ENCODE peak calls at places on chromosomes 16 and 17, in six cellular contexts. T is heart left ventricle, A is psoas muscle, O is stomach, H is left ventricle myocardium inferior, P is fibroblast of villous mesenchyme. K is an unnamed sample.

GRCh38 chr16:22216191-22216831 is 10.2 kb downstream of the EEF2K start:
- DNase-seq in O (no peak), H (no peak), A (no peak), P (peak), T (no peak), K (no peak)

GRCh38 chr16:72637306-72637705 is 410.6 kb downstream of the ZFHX3 start:
- DNase-seq in T (no peak), O (no peak), A (no peak), H (no peak), P (peak), K (no peak)

GRCh38 chr17:48459070-48459469 is 29.1 kb upstream of the SKAP1 start:
- DNase-seq in P (no peak), O (no peak), T (no peak), H (no peak), A (no peak), K (no peak)

GRCh38 chr17:35052780-35053179 is 10.7 kb downstream of the RFFL start:
- DNase-seq in T (no peak), H (no peak), P (no peak), A (no peak), O (no peak), K (no peak)

GRCh38 chr16:85137323-85138072 is 25.2 kb upstream of the CIBAR2 start:
- DNase-seq in P (peak), H (peak), A (peak), O (peak), T (peak), K (peak)

GRCh38 chr17:4329838-4330237 is 36.6 kb downstream of the UBE2G1 start:
- DNase-seq in T (no peak), O (no peak), A (no peak), P (peak), H (no peak), K (no peak)

GRCh38 chr17:80824549-80825470 is 166.8 kb upstream of the CHMP6 start:
- DNase-seq in O (no peak), H (no peak), P (no peak), T (no peak), A (peak), K (no peak)

GRCh38 chr16:48013476-48013875 is 142.3 kb downstream of the ABCC12 start:
- DNase-seq in P (no peak), H (no peak), O (no peak), A (no peak), T (no peak), K (no peak)

GRCh38 chr16:85662036-85662812 is 26.5 kb downstream of the GINS2 start:
- DNase-seq in A (no peak), O (no peak), T (peak), P (no peak), H (no peak), K (no peak)

GRCh38 chr16:72969146-72969545 is 78.8 kb downstream of the ZFHX3 start:
- DNase-seq in P (no peak), O (no peak), T (no peak), H (no peak), A (no peak), K (no peak)

GRCh38 chr17:31467502-31468256 is 76.2 kb downstream of the RAB11FIP4 start:
- DNase-seq in A (no peak), T (no peak), O (peak), H (peak), P (no peak), K (no peak)

GRCh38 chr17:1186214-1186820 is 6.5 kb upstream of the ABR start:
- DNase-seq in O (no peak), P (no peak), H (no peak), A (no peak), T (no peak), K (no peak)

GRCh38 chr17:1182831-1183578 is 3.2 kb upstream of the ABR start:
- DNase-seq in P (no peak), H (no peak), T (no peak), A (no peak), O (no peak), K (no peak)

GRCh38 chr17:1181769-1182137 is 2.0 kb upstream of the ABR start:
- DNase-seq in H (no peak), T (no peak), O (no peak), A (no peak), P (peak), K (no peak)

GRCh38 chr17:1188812-1189211 is 9.0 kb upstream of the ABR start:
- DNase-seq in H (peak), P (peak), A (peak), O (peak), T (peak), K (no peak)

GRCh38 chr17:1186923-1187771 is 7.4 kb upstream of the ABR start:
- DNase-seq in O (peak), T (peak), P (peak), H (peak), A (peak), K (peak)
- TF ChIP-seq CTCF in O (peak), T (peak), P (peak), H (peak), A (peak), K (peak)

DNA sequence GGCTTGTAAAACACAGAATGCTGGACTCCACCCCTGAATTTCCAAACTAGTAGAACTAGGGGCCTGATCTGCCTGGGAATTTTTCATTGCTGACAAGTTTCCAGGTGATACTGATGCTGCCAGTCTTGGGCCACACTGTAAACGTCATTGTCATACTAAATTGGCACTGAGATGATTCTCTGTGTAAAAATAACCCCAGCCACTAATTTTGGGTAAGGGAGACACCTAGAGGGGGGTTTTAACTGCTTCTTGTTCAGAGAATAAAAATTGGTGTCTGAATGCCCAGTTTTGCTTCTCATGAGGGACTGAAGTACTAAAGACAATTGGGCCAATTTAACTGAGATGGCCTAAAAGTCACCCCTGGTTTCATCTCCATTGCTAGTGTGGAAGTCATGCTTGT is 5.0 kb upstream of the CDH13 start:
- DNase-seq in O (no peak), P (no peak), T (no peak), A (no peak), H (no peak), K (no peak)
- TF ChIP-seq CTCF in O (no peak), P (peak), T (peak), A (no peak), H (peak), K (no peak)

GRCh38 chr16:56789360-56789759 is 59.4 kb downstream of the NUP93 start:
- DNase-seq in O (peak), H (no peak), P (peak), T (peak), A (no peak), K (no peak)
- TF ChIP-seq CTCF in O (peak), H (peak), P (peak), T (peak), A (peak), K (no peak)

DNA sequence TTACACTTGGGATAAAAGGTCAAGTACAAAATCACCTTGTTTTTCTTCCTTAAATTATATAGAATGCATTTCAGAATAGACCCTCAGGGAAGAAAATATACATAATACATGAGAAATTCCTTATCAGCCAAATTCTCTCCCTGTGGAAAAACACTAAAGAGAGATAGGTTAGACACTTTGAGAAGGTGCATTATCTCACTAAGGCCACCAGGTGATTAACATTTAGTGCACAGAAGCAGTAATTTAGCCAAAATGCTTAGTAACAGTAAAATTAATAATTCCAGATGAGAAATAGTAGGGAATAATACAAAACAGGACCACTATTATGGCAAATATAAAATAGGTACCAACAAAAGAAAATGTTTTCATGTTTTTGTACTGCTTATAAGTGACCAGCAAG is 185.3 kb upstream of the C17orf78 start:
- DNase-seq in P (no peak), T (no peak), H (no peak), O (no peak), A (no peak), K (no peak)
- TF ChIP-seq CTCF in P (peak), T (no peak), H (no peak), O (no peak), A (no peak), K (peak)

GRCh38 chr16:74724820-74725549 is 24.3 kb upstream of the MLKL start:
- DNase-seq in H (no peak), O (no peak), P (no peak), A (peak), T (no peak), K (no peak)
- TF ChIP-seq CTCF in H (no peak), O (no peak), P (no peak), A (no peak), T (no peak), K (no peak)

GRCh38 chr16:66278604-66279262 is 87.8 kb upstream of the CDH5 start:
- DNase-seq in A (no peak), P (no peak), O (no peak), H (no peak), T (no peak), K (no peak)
- TF ChIP-seq CTCF in A (no peak), P (no peak), O (no peak), H (no peak), T (no peak), K (no peak)

GRCh38 chr16:83269541-83269940 is 538.2 kb upstream of the HSBP1 start:
- DNase-seq in O (no peak), H (no peak), T (no peak), A (no peak), P (no peak), K (no peak)

GRCh38 chr16:83272201-83272600 is 535.6 kb upstream of the HSBP1 start:
- DNase-seq in H (no peak), P (no peak), T (no peak), O (no peak), A (no peak), K (no peak)

GRCh38 chr16:83271123-83271522 is 536.7 kb upstream of the HSBP1 start:
- DNase-seq in A (no peak), T (no peak), P (no peak), H (no peak), O (no peak), K (no peak)

GRCh38 chr16:83270640-83271039 is 537.1 kb upstream of the HSBP1 start:
- DNase-seq in A (no peak), O (no peak), H (no peak), P (no peak), T (no peak), K (no peak)

DNA sequence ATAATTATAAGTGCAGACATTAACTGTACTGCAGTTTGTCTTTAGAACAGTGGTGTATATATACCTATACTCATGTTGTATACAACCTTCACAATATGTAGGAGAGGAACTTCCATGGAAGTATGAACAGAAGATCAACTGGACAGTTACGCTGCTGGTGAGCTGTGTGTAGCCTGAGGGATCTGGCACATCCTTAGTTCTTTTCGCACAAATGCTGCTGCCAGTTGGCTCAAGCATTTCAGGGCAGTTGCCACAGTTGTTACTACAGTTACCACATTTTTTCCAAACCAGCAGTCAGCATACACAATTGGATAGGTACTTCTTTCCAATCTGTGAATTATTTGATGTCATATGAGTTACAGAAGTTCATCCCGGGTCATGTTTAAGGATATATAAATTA is 539.6 kb upstream of the HSBP1 start:
- DNase-seq in H (no peak), A (no peak), P (no peak), T (no peak), O (no peak), K (no peak)
- TF ChIP-seq CTCF in H (no peak), A (no peak), P (no peak), T (no peak), O (no peak), K (no peak)

DNA sequence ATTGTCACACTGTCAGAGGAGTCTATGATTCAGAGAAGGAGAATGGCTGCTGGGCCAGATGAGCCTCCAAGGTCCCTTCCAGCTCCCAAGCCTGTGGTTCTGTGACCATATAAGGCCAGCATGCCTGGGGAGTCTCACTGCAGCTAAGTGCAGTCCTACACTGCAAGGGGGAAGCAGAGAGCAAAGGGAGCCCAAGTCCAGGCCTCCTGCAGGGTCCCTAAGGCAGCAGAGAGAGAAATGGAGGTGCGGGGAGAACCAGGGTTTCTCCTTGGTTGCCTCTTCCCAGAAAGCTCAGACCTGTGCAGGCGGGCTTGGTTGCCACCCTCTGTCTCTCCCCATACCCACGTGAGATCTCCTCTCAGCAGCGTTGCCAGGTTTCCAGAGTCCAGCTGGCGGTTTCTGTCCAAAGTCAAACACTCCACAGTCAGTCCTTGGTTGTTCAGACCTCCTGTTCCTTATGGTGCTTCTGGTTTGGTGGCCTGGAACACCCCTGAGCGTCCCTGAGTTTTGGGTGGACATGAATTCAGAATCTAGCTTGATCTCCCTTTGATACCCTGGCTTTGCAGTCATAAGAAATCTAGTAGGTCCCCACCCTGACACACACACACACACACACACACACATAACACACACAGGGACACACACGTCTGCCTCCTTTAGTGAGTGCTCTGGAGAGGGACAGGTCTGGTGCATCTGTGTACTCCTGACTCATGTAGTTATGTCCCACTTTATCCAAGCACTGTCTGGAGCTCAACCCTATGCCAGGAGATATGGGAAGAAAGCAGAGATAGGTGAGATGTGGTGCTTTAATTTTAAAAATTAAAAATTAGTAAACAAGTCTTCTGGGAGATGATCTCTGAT is 78.8 kb downstream of the GNAO1 start:
- DNase-seq in A (no peak), H (no peak), O (no peak), T (peak), P (peak), K (no peak)
- TF ChIP-seq CTCF in A (no peak), H (peak), O (no peak), T (no peak), P (peak), K (no peak)

K was measured in mesothelial cell of epicardium.